ENCODE peak calls at places on chromosomes 5 and 9, in seven cellular contexts. U, I, F, M, L, E and S are unnamed samples.

GRCh38 chr5:58457040-58457439 is 2.8 kb downstream of the PLK2 start:
- DNase-seq in U (no peak), I (peak; percentile 45), F (no peak), M (no peak), L (no peak), E (no peak), S (no peak)

GRCh38 chr5:80299601-80300000 is 20.2 kb upstream of the SPZ1 start:
- DNase-seq in U (no peak), I (no peak), F (no peak), M (no peak), L (no peak), E (no peak), S (no peak)

GRCh38 chr5:31133488-31133887 is 60.0 kb upstream of the CDH6 start:
- DNase-seq in U (peak; percentile 36), I (peak; percentile 74), F (no peak), M (no peak), L (no peak), E (no peak), S (no peak)

GRCh38 chr5:116626272-116626723 is 51.7 kb upstream of the SEMA6A start:
- DNase-seq in U (peak; percentile 18), I (peak; percentile 74), F (no peak), M (peak; percentile 59), L (no peak), E (no peak), S (no peak)

GRCh38 chr9:90961375-90961774 is 159.8 kb downstream of the SYK start:
- DNase-seq in U (peak; percentile 46), I (peak; percentile 74), F (no peak), M (no peak), L (no peak), E (no peak), S (no peak)

GRCh38 chr5:16669776-16670175 is 53.0 kb upstream of the RETREG1 start:
- DNase-seq in U (no peak), I (no peak), F (no peak), M (no peak), L (no peak), E (no peak), S (no peak)

GRCh38 chr9:93013856-93014582 is 44.5 kb upstream of the SUSD3 start:
- DNase-seq in U (no peak), I (no peak), F (peak; percentile 11), M (no peak), L (no peak), E (no peak), S (no peak)

GRCh38 chr9:79974806-79975422 is 403.1 kb downstream of the TLE4 start:
- DNase-seq in U (no peak), I (no peak), F (no peak), M (no peak), L (no peak), E (no peak), S (no peak)

GRCh38 chr5:1526151-1526631 is 2.4 kb upstream of the LPCAT1 start:
- DNase-seq in U (no peak), I (no peak), F (no peak), M (no peak), L (no peak), E (peak; percentile 46), S (no peak)

GRCh38 chr9:16445141-16445920 is 425.1 kb downstream of the BNC2 start:
- DNase-seq in U (peak; percentile 52), I (peak; percentile 89), F (no peak), M (no peak), L (no peak), E (no peak), S (no peak)

GRCh38 chr9:33623658-33624586 is 99.9 kb downstream of the ANKRD18B start:
- DNase-seq in U (peak; percentile 89), I (peak; percentile 84), F (peak; percentile 83), M (peak; percentile 53), L (peak; percentile 63), E (no peak), S (peak; percentile 62)

GRCh38 chr5:148723143-148723542 is 68.8 kb upstream of the HTR4 start:
- DNase-seq in U (no peak), I (no peak), F (no peak), M (no peak), L (no peak), E (no peak), S (no peak)

GRCh38 chr9:88006511-88007290 is 32.4 kb upstream of the CDK20 start:
- DNase-seq in U (no peak), I (no peak), F (peak; percentile 20), M (no peak), L (no peak), E (no peak), S (no peak)

GRCh38 chr5:150295172-150295611 is 5.6 kb upstream of the CAMK2A start:
- DNase-seq in U (peak; percentile 67), I (peak; percentile 96), F (no peak), M (peak; percentile 66), L (no peak), E (no peak), S (no peak)

GRCh38 chr5:172383231-172383802 is 71.0 kb downstream of the SH3PXD2B start:
- DNase-seq in U (no peak), I (peak; percentile 88), F (no peak), M (no peak), L (no peak), E (no peak), S (no peak)

GRCh38 chr9:17578911-17579793 is at the start of gene SH3GL2:
- DNase-seq in U (peak; percentile 32), I (peak; percentile 40), F (peak; percentile 70), M (peak; percentile 45), L (no peak), E (peak; percentile 72), S (no peak)

GRCh38 chr9:13993482-13994267 is 320.3 kb downstream of the NFIB start:
- DNase-seq in U (no peak), I (no peak), F (no peak), M (no peak), L (no peak), E (no peak), S (no peak)

GRCh38 chr5:141430332-141431113 is at the start of gene PCDHGA12:
- DNase-seq in U (peak; percentile 92), I (peak; percentile 77), F (no peak), M (no peak), L (no peak), E (no peak), S (no peak)

GRCh38 chr5:142823176-142823575 is 53.0 kb downstream of the ARHGAP26 start:
- DNase-seq in U (no peak), I (no peak), F (no peak), M (no peak), L (no peak), E (no peak), S (no peak)

GRCh38 chr9:120944434-120945125 is 18.0 kb upstream of the TRAF1 start:
- DNase-seq in U (no peak), I (peak; percentile 92), F (no peak), M (no peak), L (no peak), E (no peak), S (no peak)